ENCODE peak calls at places on chromosome 7, in six cellular contexts. O, S, L, H, Z and I are unnamed samples.

GRCh38 chr7:32161708-32162107 is 91.5 kb upstream of the PDE1C start:
- DNase-seq in O (no peak), S (no peak), L (no peak), H (no peak), Z (peak; percentile 33), I (no peak)

GRCh38 chr7:118352854-118353453 is 128.4 kb downstream of the ANKRD7 start:
- DNase-seq in O (no peak), S (no peak), L (no peak), H (no peak), Z (no peak), I (peak; percentile 52)

GRCh38 chr7:27611043-27611442 is 51.6 kb downstream of the HIBADH start:
- DNase-seq in O (no peak), S (no peak), L (no peak), H (no peak), Z (no peak), I (no peak)

GRCh38 chr7:92403760-92404074 is 43.6 kb upstream of the GATAD1 start:
- DNase-seq in O (no peak), S (no peak), L (no peak), H (no peak), Z (no peak), I (no peak)

GRCh38 chr7:135743907-135744789 is 4.5 kb downstream of the FAM180A start:
- DNase-seq in O (no peak), S (no peak), L (no peak), H (peak; percentile 75), Z (no peak), I (no peak)

GRCh38 chr7:16728811-16729210 is 24.7 kb upstream of the TSPAN13 start:
- DNase-seq in O (no peak), S (no peak), L (no peak), H (no peak), Z (no peak), I (no peak)

GRCh38 chr7:3916146-3916545 is 615.1 kb downstream of the SDK1 start:
- DNase-seq in O (no peak), S (no peak), L (no peak), H (no peak), Z (no peak), I (no peak)

GRCh38 chr7:139825666-139826290 is 3.3 kb upstream of the TBXAS1 start:
- DNase-seq in O (no peak), S (no peak), L (no peak), H (no peak), Z (peak; percentile 30), I (no peak)

GRCh38 chr7:2698581-2699288 is 10.7 kb downstream of the AMZ1 start:
- DNase-seq in O (no peak), S (no peak), L (peak; percentile 35), H (no peak), Z (no peak), I (no peak)

GRCh38 chr7:2508327-2509231 is 11.0 kb upstream of the LFNG start:
- DNase-seq in O (peak; percentile 54), S (peak; percentile 66), L (peak; percentile 55), H (no peak), Z (no peak), I (no peak)

GRCh38 chr7:105098863-105099515 is 85.0 kb downstream of the KMT2E start:
- DNase-seq in O (no peak), S (no peak), L (no peak), H (no peak), Z (no peak), I (no peak)

GRCh38 chr7:1458676-1459511 is at the start of gene MICALL2:
- DNase-seq in O (peak; percentile 53), S (peak; percentile 72), L (no peak), H (peak; percentile 76), Z (peak; percentile 98), I (peak; percentile 54)

GRCh38 chr7:47143344-47143743 is 438.6 kb downstream of the TNS3 start:
- DNase-seq in O (no peak), S (no peak), L (no peak), H (peak; percentile 27), Z (no peak), I (no peak)

GRCh38 chr7:31398815-31399214 is 58.3 kb upstream of the NEUROD6 start:
- DNase-seq in O (no peak), S (no peak), L (no peak), H (no peak), Z (no peak), I (no peak)

GRCh38 chr7:84236398-84236797 is 41.8 kb upstream of the SEMA3A start:
- DNase-seq in O (no peak), S (no peak), L (no peak), H (no peak), Z (no peak), I (no peak)

GRCh38 chr7:154647625-154648024 is 355.3 kb downstream of the PAXIP1 start:
- DNase-seq in O (no peak), S (no peak), L (no peak), H (no peak), Z (no peak), I (no peak)

GRCh38 chr7:52017802-52018679 is 701.4 kb upstream of the COBL start:
- DNase-seq in O (no peak), S (no peak), L (no peak), H (no peak), Z (no peak), I (no peak)

GRCh38 chr7:37557810-37558209 is 109.1 kb upstream of the ELMO1 start:
- DNase-seq in O (no peak), S (no peak), L (no peak), H (no peak), Z (no peak), I (no peak)

GRCh38 chr7:51162724-51163329 is 153.8 kb downstream of the COBL start:
- DNase-seq in O (peak; percentile 93), S (peak; percentile 84), L (peak; percentile 25), H (peak; percentile 64), Z (peak; percentile 28), I (peak; percentile 85)

GRCh38 chr7:133434246-133434865 is 181.5 kb downstream of the EXOC4 start:
- DNase-seq in O (no peak), S (no peak), L (no peak), H (peak; percentile 39), Z (no peak), I (no peak)

GRCh38 chr7:30142710-30143109 is 7.9 kb downstream of the MTURN start:
- DNase-seq in O (no peak), S (no peak), L (no peak), H (no peak), Z (peak; percentile 45), I (peak; percentile 39)

GRCh38 chr7:124692420-124692819 is 73.2 kb downstream of the GPR37 start:
- DNase-seq in O (no peak), S (no peak), L (no peak), H (no peak), Z (no peak), I (no peak)